ENCODE peak calls at places on chromosomes 16 and 17, in five cellular contexts. One of them, this sample, is unnamed.
A peak's percentile ranks its signal among the peaks of the same experiment; 100 is the strongest.

GRCh38 chr17:1179635-1180433 is at the start of gene ABR:
- DNase-seq in prostate gland: peak; percentile 50
- DNase-seq in fibroblast of the aortic adventitia: no peak
- DNase-seq in NCI-H345: no peak
- DNase-seq in stimulated activated CD4-positive, alpha-beta T cell treated with anti-CD3 and anti-CD28 coated beads, Interleukin-4, amount 100 ng/mL, for 24 hours: peak; percentile 53
- DNase-seq in this sample: peak; percentile 77

GRCh38 chr16:12629271-12629670 is 174.4 kb downstream of the CPPED1 start:
- DNase-seq in fibroblast of the aortic adventitia: no peak
- DNase-seq in NCI-H345: no peak
- DNase-seq in stimulated activated CD4-positive, alpha-beta T cell treated with anti-CD3 and anti-CD28 coated beads, Interleukin-4, amount 100 ng/mL, for 24 hours: no peak
- DNase-seq in prostate gland: no peak
- DNase-seq in this sample: no peak

GRCh38 chr17:69501591-69502468 is 87.3 kb downstream of the MAP2K6 start:
- DNase-seq in prostate gland: peak; percentile 34
- DNase-seq in NCI-H345: peak; percentile 30
- DNase-seq in fibroblast of the aortic adventitia: peak; percentile 75
- DNase-seq in stimulated activated CD4-positive, alpha-beta T cell treated with anti-CD3 and anti-CD28 coated beads, Interleukin-4, amount 100 ng/mL, for 24 hours: no peak
- DNase-seq in this sample: peak; percentile 66

GRCh38 chr17:32971171-32971570 is 20.5 kb upstream of the SPACA3 start:
- DNase-seq in prostate gland: no peak
- DNase-seq in NCI-H345: no peak
- DNase-seq in stimulated activated CD4-positive, alpha-beta T cell treated with anti-CD3 and anti-CD28 coated beads, Interleukin-4, amount 100 ng/mL, for 24 hours: peak; percentile 5
- DNase-seq in fibroblast of the aortic adventitia: peak; percentile 36
- DNase-seq in this sample: no peak

GRCh38 chr17:43011728-43012472 is 5.3 kb downstream of the IFI35 start:
- DNase-seq in fibroblast of the aortic adventitia: peak; percentile 43
- DNase-seq in NCI-H345: no peak
- DNase-seq in prostate gland: no peak
- DNase-seq in stimulated activated CD4-positive, alpha-beta T cell treated with anti-CD3 and anti-CD28 coated beads, Interleukin-4, amount 100 ng/mL, for 24 hours: no peak
- DNase-seq in this sample: no peak

GRCh38 chr17:47265983-47266541 is 12.4 kb downstream of the ITGB3 start:
- DNase-seq in prostate gland: no peak
- DNase-seq in stimulated activated CD4-positive, alpha-beta T cell treated with anti-CD3 and anti-CD28 coated beads, Interleukin-4, amount 100 ng/mL, for 24 hours: no peak
- DNase-seq in NCI-H345: no peak
- DNase-seq in fibroblast of the aortic adventitia: peak; percentile 75
- DNase-seq in this sample: no peak

GRCh38 chr17:43383372-43383771 is 15.4 kb upstream of the ARL4D start:
- DNase-seq in stimulated activated CD4-positive, alpha-beta T cell treated with anti-CD3 and anti-CD28 coated beads, Interleukin-4, amount 100 ng/mL, for 24 hours: no peak
- DNase-seq in NCI-H345: no peak
- DNase-seq in prostate gland: no peak
- DNase-seq in fibroblast of the aortic adventitia: no peak
- DNase-seq in this sample: no peak

GRCh38 chr16:30853758-30854157 is 40.1 kb downstream of the BCL7C start:
- DNase-seq in stimulated activated CD4-positive, alpha-beta T cell treated with anti-CD3 and anti-CD28 coated beads, Interleukin-4, amount 100 ng/mL, for 24 hours: no peak
- DNase-seq in prostate gland: no peak
- DNase-seq in fibroblast of the aortic adventitia: no peak
- DNase-seq in NCI-H345: no peak
- DNase-seq in this sample: no peak

GRCh38 chr16:72066747-72067146 is 3.7 kb downstream of the HPR start:
- DNase-seq in NCI-H345: peak; percentile 4
- DNase-seq in prostate gland: no peak
- DNase-seq in fibroblast of the aortic adventitia: peak; percentile 83
- DNase-seq in stimulated activated CD4-positive, alpha-beta T cell treated with anti-CD3 and anti-CD28 coated beads, Interleukin-4, amount 100 ng/mL, for 24 hours: no peak
- DNase-seq in this sample: no peak

GRCh38 chr17:14301279-14301760 is 439 bp downstream of the HS3ST3B1 start:
- DNase-seq in stimulated activated CD4-positive, alpha-beta T cell treated with anti-CD3 and anti-CD28 coated beads, Interleukin-4, amount 100 ng/mL, for 24 hours: no peak
- DNase-seq in NCI-H345: no peak
- DNase-seq in fibroblast of the aortic adventitia: no peak
- DNase-seq in prostate gland: no peak
- DNase-seq in this sample: no peak

GRCh38 chr17:12940699-12941098 is 77.1 kb downstream of the ELAC2 start:
- DNase-seq in fibroblast of the aortic adventitia: no peak
- DNase-seq in NCI-H345: no peak
- DNase-seq in prostate gland: no peak
- DNase-seq in stimulated activated CD4-positive, alpha-beta T cell treated with anti-CD3 and anti-CD28 coated beads, Interleukin-4, amount 100 ng/mL, for 24 hours: no peak
- DNase-seq in this sample: no peak